ENCODE peak calls at places on chromosomes 11 and 22, in eight cellular contexts. One of them, this sample, is unnamed.
A peak's percentile ranks its signal among the peaks of the same experiment; 100 is the strongest.

GRCh38 chr11:96228472-96228871 is 114.5 kb downstream of the MAML2 start:
- DNase-seq in nephron progenitor cell: no peak
- DNase-seq in psoas muscle: peak; percentile 65
- DNase-seq in kidney: peak; percentile 88
- DNase-seq in GM10248: no peak
- DNase-seq in fibroblast of the aortic adventitia: peak; percentile 96
- DNase-seq in transverse colon: peak; percentile 49
- DNase-seq in heart right ventricle: peak; percentile 61
- DNase-seq in this sample: no peak

GRCh38 chr11:58513747-58514367 is 6.0 kb upstream of the OR5B21 start:
- DNase-seq in transverse colon: peak; percentile 14
- DNase-seq in kidney: peak; percentile 40
- DNase-seq in psoas muscle: no peak
- DNase-seq in GM10248: peak; percentile 22
- DNase-seq in nephron progenitor cell: peak; percentile 47
- DNase-seq in heart right ventricle: no peak
- DNase-seq in fibroblast of the aortic adventitia: peak; percentile 80
- DNase-seq in this sample: peak; percentile 32

GRCh38 chr11:122076721-122077120 is 39.3 kb downstream of the BLID start:
- DNase-seq in heart right ventricle: no peak
- DNase-seq in psoas muscle: no peak
- DNase-seq in GM10248: no peak
- DNase-seq in transverse colon: no peak
- DNase-seq in nephron progenitor cell: no peak
- DNase-seq in fibroblast of the aortic adventitia: no peak
- DNase-seq in kidney: no peak
- DNase-seq in this sample: no peak

GRCh38 chr11:130340671-130341319 is 26.1 kb upstream of the ZBTB44 start:
- DNase-seq in nephron progenitor cell: no peak
- DNase-seq in psoas muscle: no peak
- DNase-seq in GM10248: no peak
- DNase-seq in heart right ventricle: no peak
- DNase-seq in kidney: no peak
- DNase-seq in fibroblast of the aortic adventitia: no peak
- DNase-seq in transverse colon: no peak
- DNase-seq in this sample: no peak

GRCh38 chr22:46809153-46809885 is 46.9 kb downstream of the TBC1D22A start:
- DNase-seq in heart right ventricle: no peak
- DNase-seq in fibroblast of the aortic adventitia: no peak
- DNase-seq in transverse colon: no peak
- DNase-seq in nephron progenitor cell: no peak
- DNase-seq in kidney: peak; percentile 29
- DNase-seq in GM10248: no peak
- DNase-seq in psoas muscle: no peak
- DNase-seq in this sample: no peak

GRCh38 chr11:14967581-14968214 is 4.5 kb downstream of the CALCA start:
- DNase-seq in heart right ventricle: no peak
- DNase-seq in transverse colon: no peak
- DNase-seq in kidney: no peak
- DNase-seq in nephron progenitor cell: no peak
- DNase-seq in psoas muscle: no peak
- DNase-seq in fibroblast of the aortic adventitia: no peak
- DNase-seq in GM10248: no peak
- DNase-seq in this sample: no peak

GRCh38 chr22:46088541-46089311 is 61.6 kb upstream of the PPARA start:
- DNase-seq in fibroblast of the aortic adventitia: peak; percentile 85
- DNase-seq in nephron progenitor cell: no peak
- DNase-seq in transverse colon: no peak
- DNase-seq in psoas muscle: peak; percentile 74
- DNase-seq in GM10248: no peak
- DNase-seq in kidney: peak; percentile 85
- DNase-seq in heart right ventricle: peak; percentile 60
- DNase-seq in this sample: no peak

GRCh38 chr11:66119348-66120133 is 49.5 kb downstream of the PACS1 start:
- DNase-seq in GM10248: no peak
- DNase-seq in nephron progenitor cell: no peak
- DNase-seq in transverse colon: no peak
- DNase-seq in heart right ventricle: no peak
- DNase-seq in psoas muscle: no peak
- DNase-seq in fibroblast of the aortic adventitia: peak; percentile 84
- DNase-seq in kidney: no peak
- DNase-seq in this sample: no peak

GRCh38 chr11:128848815-128849455 is 18.2 kb downstream of the KCNJ1 start:
- DNase-seq in psoas muscle: peak; percentile 38
- DNase-seq in GM10248: peak; percentile 74
- DNase-seq in heart right ventricle: peak; percentile 75
- DNase-seq in kidney: no peak
- DNase-seq in fibroblast of the aortic adventitia: no peak
- DNase-seq in nephron progenitor cell: peak; percentile 80
- DNase-seq in transverse colon: peak; percentile 55
- DNase-seq in this sample: peak; percentile 44

GRCh38 chr11:110762596-110762995 is 50.4 kb upstream of the ARHGAP20 start:
- DNase-seq in psoas muscle: no peak
- DNase-seq in fibroblast of the aortic adventitia: peak; percentile 30
- DNase-seq in heart right ventricle: no peak
- DNase-seq in nephron progenitor cell: no peak
- DNase-seq in kidney: no peak
- DNase-seq in transverse colon: no peak
- DNase-seq in GM10248: no peak
- DNase-seq in this sample: no peak

GRCh38 chr22:33467067-33467466 is 408.9 kb upstream of the SYN3 start:
- DNase-seq in nephron progenitor cell: no peak
- DNase-seq in heart right ventricle: no peak
- DNase-seq in psoas muscle: no peak
- DNase-seq in transverse colon: no peak
- DNase-seq in kidney: no peak
- DNase-seq in GM10248: no peak
- DNase-seq in fibroblast of the aortic adventitia: peak; percentile 2
- DNase-seq in this sample: no peak

GRCh38 chr11:82636620-82637019 is 97.0 kb downstream of the FAM181B start:
- DNase-seq in nephron progenitor cell: no peak
- DNase-seq in heart right ventricle: no peak
- DNase-seq in kidney: no peak
- DNase-seq in GM10248: no peak
- DNase-seq in transverse colon: no peak
- DNase-seq in psoas muscle: no peak
- DNase-seq in fibroblast of the aortic adventitia: no peak
- DNase-seq in this sample: no peak

GRCh38 chr11:34354782-34355181 is 3.0 kb downstream of the ABTB2 start:
- DNase-seq in fibroblast of the aortic adventitia: peak; percentile 54
- DNase-seq in kidney: no peak
- DNase-seq in nephron progenitor cell: no peak
- DNase-seq in transverse colon: no peak
- DNase-seq in GM10248: no peak
- DNase-seq in psoas muscle: no peak
- DNase-seq in heart right ventricle: no peak
- DNase-seq in this sample: no peak

GRCh38 chr22:37318255-37319109 is 36.2 kb downstream of the CYTH4 start:
- DNase-seq in heart right ventricle: no peak
- DNase-seq in fibroblast of the aortic adventitia: no peak
- DNase-seq in transverse colon: no peak
- DNase-seq in nephron progenitor cell: no peak
- DNase-seq in kidney: no peak
- DNase-seq in GM10248: no peak
- DNase-seq in psoas muscle: no peak
- DNase-seq in this sample: no peak
- TF ChIP-seq CTCF in heart right ventricle: no peak
- TF ChIP-seq CTCF in fibroblast of the aortic adventitia: no peak
- TF ChIP-seq CTCF in transverse colon: no peak
- TF ChIP-seq CTCF in nephron progenitor cell: no peak
- TF ChIP-seq CTCF in kidney: no peak
- TF ChIP-seq CTCF in GM10248: no peak
- TF ChIP-seq CTCF in psoas muscle: no peak
- TF ChIP-seq CTCF in this sample: no peak

GRCh38 chr11:40302669-40303068 is 1156.8 kb downstream of the LRRC4C start:
- DNase-seq in kidney: no peak
- DNase-seq in fibroblast of the aortic adventitia: peak; percentile 83
- DNase-seq in heart right ventricle: no peak
- DNase-seq in GM10248: no peak
- DNase-seq in transverse colon: no peak
- DNase-seq in psoas muscle: no peak
- DNase-seq in nephron progenitor cell: no peak
- DNase-seq in this sample: no peak

DNA sequence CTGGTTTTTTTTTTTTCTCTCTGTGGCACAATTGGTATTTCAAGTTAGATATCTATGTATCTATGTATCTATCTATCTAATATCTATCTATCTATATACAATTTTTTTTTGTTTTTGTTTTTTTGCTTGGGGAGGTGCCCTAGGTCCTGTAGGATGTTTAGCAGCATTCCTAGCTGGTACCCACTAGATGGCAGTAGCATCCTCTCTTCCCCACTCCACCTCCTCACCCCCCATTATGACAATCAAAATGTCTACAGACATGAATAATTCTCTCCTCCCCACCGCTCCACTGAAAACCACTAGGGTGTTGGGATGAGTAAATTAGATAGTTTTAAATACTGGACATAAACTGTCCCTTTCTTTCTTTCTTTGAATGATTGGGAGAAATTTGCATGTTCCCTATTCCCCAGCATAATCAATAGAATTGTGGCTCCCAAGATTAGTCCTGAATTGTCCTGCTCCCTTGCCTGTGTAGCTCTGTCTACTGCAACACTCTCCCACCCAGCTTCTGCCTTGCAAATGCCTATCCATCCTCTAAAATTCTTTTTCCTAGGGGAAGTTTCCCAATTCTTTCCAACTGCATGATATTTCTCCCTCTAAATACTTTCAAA is 1152.4 kb downstream of the LRRC4C start:
- DNase-seq in fibroblast of the aortic adventitia: peak; percentile 62
- DNase-seq in GM10248: peak; percentile 34
- DNase-seq in heart right ventricle: no peak
- DNase-seq in psoas muscle: no peak
- DNase-seq in transverse colon: no peak
- DNase-seq in kidney: no peak
- DNase-seq in nephron progenitor cell: peak; percentile 24
- DNase-seq in this sample: no peak
- TF ChIP-seq CTCF in fibroblast of the aortic adventitia: peak; percentile 80
- TF ChIP-seq CTCF in GM10248: peak; percentile 43
- TF ChIP-seq CTCF in heart right ventricle: peak; percentile 43
- TF ChIP-seq CTCF in psoas muscle: no peak
- TF ChIP-seq CTCF in transverse colon: peak; percentile 24
- TF ChIP-seq CTCF in kidney: peak; percentile 48
- TF ChIP-seq CTCF in nephron progenitor cell: peak; percentile 65
- TF ChIP-seq CTCF in this sample: peak; percentile 74

GRCh38 chr11:85939099-85940015 is 84.2 kb downstream of the CCDC83 start:
- DNase-seq in psoas muscle: no peak
- DNase-seq in nephron progenitor cell: no peak
- DNase-seq in kidney: no peak
- DNase-seq in transverse colon: no peak
- DNase-seq in fibroblast of the aortic adventitia: no peak
- DNase-seq in heart right ventricle: no peak
- DNase-seq in GM10248: no peak
- DNase-seq in this sample: no peak

GRCh38 chr11:85945788-85946187 is 90.6 kb downstream of the CCDC83 start:
- DNase-seq in heart right ventricle: no peak
- DNase-seq in nephron progenitor cell: no peak
- DNase-seq in GM10248: no peak
- DNase-seq in kidney: no peak
- DNase-seq in psoas muscle: no peak
- DNase-seq in transverse colon: no peak
- DNase-seq in fibroblast of the aortic adventitia: no peak
- DNase-seq in this sample: no peak

GRCh38 chr11:85945296-85945695 is 90.1 kb downstream of the CCDC83 start:
- DNase-seq in transverse colon: no peak
- DNase-seq in psoas muscle: no peak
- DNase-seq in fibroblast of the aortic adventitia: no peak
- DNase-seq in heart right ventricle: no peak
- DNase-seq in kidney: no peak
- DNase-seq in GM10248: no peak
- DNase-seq in nephron progenitor cell: no peak
- DNase-seq in this sample: no peak

GRCh38 chr11:85937838-85938237 is 82.7 kb downstream of the CCDC83 start:
- DNase-seq in heart right ventricle: no peak
- DNase-seq in nephron progenitor cell: no peak
- DNase-seq in psoas muscle: no peak
- DNase-seq in kidney: no peak
- DNase-seq in GM10248: no peak
- DNase-seq in transverse colon: no peak
- DNase-seq in fibroblast of the aortic adventitia: no peak
- DNase-seq in this sample: no peak

DNA sequence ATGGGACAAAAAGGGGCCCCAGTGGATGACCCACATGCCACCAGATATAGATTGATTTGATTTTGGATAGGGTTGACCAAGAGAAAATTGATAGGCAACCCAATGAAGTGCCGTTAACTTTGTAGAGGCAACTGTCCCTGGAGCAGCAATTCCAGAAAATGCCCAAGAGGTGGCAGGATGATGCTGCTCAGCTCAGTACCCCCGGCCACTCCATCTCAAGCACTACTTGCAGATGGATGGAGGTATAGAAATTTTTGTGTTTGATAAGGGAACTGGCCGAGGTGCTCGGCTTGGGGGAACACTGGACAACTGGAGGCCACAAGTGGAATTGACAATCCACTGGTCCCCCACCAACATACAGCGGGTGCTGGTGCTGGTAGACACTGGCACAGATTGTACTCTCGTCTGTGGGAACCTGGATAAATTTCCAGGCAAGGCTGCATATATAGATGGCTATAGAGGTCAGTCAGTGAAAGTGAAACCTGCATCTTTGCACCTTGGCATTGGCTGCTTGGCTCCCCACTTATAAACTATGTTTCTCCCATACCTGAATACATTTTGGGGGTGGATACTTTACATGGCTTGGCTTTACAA is 86.3 kb downstream of the CCDC83 start:
- DNase-seq in fibroblast of the aortic adventitia: peak; percentile 84
- DNase-seq in psoas muscle: peak; percentile 41
- DNase-seq in heart right ventricle: peak; percentile 25
- DNase-seq in transverse colon: peak; percentile 39
- DNase-seq in GM10248: peak; percentile 49
- DNase-seq in kidney: no peak
- DNase-seq in nephron progenitor cell: no peak
- DNase-seq in this sample: no peak
- TF ChIP-seq CTCF in fibroblast of the aortic adventitia: peak; percentile 80
- TF ChIP-seq CTCF in psoas muscle: peak; percentile 72
- TF ChIP-seq CTCF in heart right ventricle: peak; percentile 81
- TF ChIP-seq CTCF in transverse colon: peak; percentile 5
- TF ChIP-seq CTCF in GM10248: peak; percentile 73
- TF ChIP-seq CTCF in kidney: peak; percentile 67
- TF ChIP-seq CTCF in nephron progenitor cell: no peak
- TF ChIP-seq CTCF in this sample: peak; percentile 47

DNA sequence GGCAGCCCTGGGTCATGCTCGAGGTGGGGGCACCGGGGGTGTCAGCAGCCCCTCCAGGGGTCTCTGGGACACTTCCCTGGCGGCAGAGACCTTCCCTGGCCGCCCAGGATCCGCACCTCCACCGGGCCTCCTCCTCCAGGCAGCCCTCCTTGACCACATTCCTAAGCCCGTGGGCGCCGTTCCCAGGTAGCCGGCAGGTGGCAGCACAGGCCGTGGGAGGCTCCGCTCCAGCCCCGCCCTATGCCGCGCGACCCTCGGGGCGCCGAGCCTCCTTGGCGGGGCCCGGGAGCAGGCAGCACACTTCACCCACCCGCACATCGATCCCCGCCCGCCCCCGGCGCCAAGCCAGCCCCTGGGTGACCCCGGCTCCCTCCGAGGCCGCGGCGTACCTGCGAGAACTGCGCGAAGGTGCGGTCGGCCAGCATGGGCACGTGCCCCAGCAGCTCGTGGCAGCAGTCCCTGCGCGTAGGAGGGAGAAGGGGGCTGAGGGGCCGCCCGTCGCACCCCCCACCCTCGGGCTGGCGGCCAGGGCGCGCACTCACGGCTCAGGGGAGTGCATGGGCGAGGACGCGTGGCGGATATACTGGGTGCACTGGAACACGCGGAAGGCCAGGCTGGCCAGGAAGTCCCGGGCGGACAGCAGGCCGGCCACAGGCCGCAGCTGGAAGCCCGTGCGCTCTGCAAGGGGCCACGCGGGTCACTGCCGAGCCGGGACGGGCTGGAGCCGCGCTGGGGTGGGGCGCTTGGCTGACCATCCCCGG is 5.3 kb upstream of the INS start:
- DNase-seq in psoas muscle: no peak
- DNase-seq in nephron progenitor cell: peak; percentile 77
- DNase-seq in fibroblast of the aortic adventitia: no peak
- DNase-seq in GM10248: peak; percentile 61
- DNase-seq in transverse colon: no peak
- DNase-seq in heart right ventricle: peak; percentile 38
- DNase-seq in kidney: no peak
- DNase-seq in this sample: peak; percentile 47
- TF ChIP-seq CTCF in psoas muscle: peak; percentile 53
- TF ChIP-seq CTCF in nephron progenitor cell: peak; percentile 62
- TF ChIP-seq CTCF in fibroblast of the aortic adventitia: peak; percentile 44
- TF ChIP-seq CTCF in GM10248: peak; percentile 41
- TF ChIP-seq CTCF in transverse colon: peak; percentile 47
- TF ChIP-seq CTCF in heart right ventricle: peak; percentile 63
- TF ChIP-seq CTCF in kidney: peak; percentile 47
- TF ChIP-seq CTCF in this sample: peak; percentile 77